ENCODE peak calls at places on chromosomes 13 and 19, in six cellular contexts. Y is IMR-90, O is mesenchymal stem cell, E is H9, D is trophoblast cell, G is H1. M is an unnamed sample.

GRCh38 chr13:51562011-51562671 is 22.1 kb upstream of the WDFY2 start:
- DNase-seq in Y (no peak), E (no peak), D (no peak), O (no peak), G (no peak), M (no peak)

GRCh38 chr13:114096811-114097503 is 35.5 kb downstream of the RASA3 start:
- DNase-seq in G (no peak), E (no peak), Y (no peak), O (no peak), D (no peak), M (no peak)

GRCh38 chr13:43785681-43786471 is 896 bp downstream of the ENOX1 start:
- DNase-seq in D (peak; percentile 73), G (peak; percentile 81), E (peak; percentile 73), O (peak; percentile 81), Y (peak; percentile 63), M (peak; percentile 41)

GRCh38 chr13:89113744-89114143 is 1442.6 kb downstream of the SLITRK5 start:
- DNase-seq in O (no peak), E (no peak), D (no peak), Y (no peak), G (no peak), M (peak; percentile 11)

GRCh38 chr19:55088543-55089265 is 13.0 kb downstream of the EPS8L1 start:
- DNase-seq in E (peak; percentile 86), Y (peak; percentile 43), D (peak; percentile 57), G (peak; percentile 99), O (peak; percentile 76), M (peak; percentile 92)

GRCh38 chr13:111484129-111484925 is 163.9 kb downstream of the TEX29 start:
- DNase-seq in D (no peak), Y (no peak), O (no peak), E (no peak), G (no peak), M (no peak)

GRCh38 chr13:60617863-60618733 is 221.1 kb downstream of the TDRD3 start:
- DNase-seq in G (peak; percentile 54), O (peak; percentile 13), Y (peak; percentile 36), E (peak; percentile 69), D (no peak), M (no peak)

GRCh38 chr13:111936267-111936925 is 130.6 kb upstream of the SOX1 start:
- DNase-seq in E (peak; percentile 14), Y (no peak), G (peak; percentile 29), O (no peak), D (no peak), M (no peak)

GRCh38 chr13:112818698-112819045 is 128.8 kb downstream of the ATP11A start:
- DNase-seq in O (no peak), Y (no peak), G (no peak), D (no peak), E (no peak), M (no peak)

GRCh38 chr19:18203408-18203862 is 407 bp downstream of the RAB3A start:
- DNase-seq in O (no peak), E (no peak), G (no peak), Y (no peak), D (no peak), M (no peak)

GRCh38 chr19:47296036-47296435 is 13.6 kb upstream of the C5AR1 start:
- DNase-seq in Y (peak; percentile 74), D (peak; percentile 83), O (peak; percentile 81), G (peak; percentile 88), E (peak; percentile 91), M (peak; percentile 85)

GRCh38 chr13:66154981-66155380 is 1075.2 kb downstream of the PCDH9 start:
- DNase-seq in E (no peak), O (no peak), G (no peak), D (no peak), Y (peak; percentile 16), M (no peak)

GRCh38 chr13:23609414-23610186 is 39.4 kb downstream of the TNFRSF19 start:
- DNase-seq in D (no peak), G (no peak), E (no peak), O (peak; percentile 22), Y (peak; percentile 77), M (no peak)

GRCh38 chr13:37791699-37792098 is 77.9 kb downstream of the TRPC4 start:
- DNase-seq in E (no peak), D (no peak), Y (peak; percentile 10), O (no peak), G (no peak), M (no peak)

GRCh38 chr19:2261438-2262172 is 5.4 kb upstream of the JSRP1 start:
- DNase-seq in E (no peak), Y (no peak), G (peak; percentile 78), O (no peak), D (no peak), M (no peak)

GRCh38 chr13:52371736-52372247 is 34.2 kb downstream of the THSD1 start:
- DNase-seq in O (peak; percentile 22), G (no peak), Y (peak; percentile 63), D (no peak), E (no peak), M (peak; percentile 4)

GRCh38 chr19:35153701-35154534 is 617 bp upstream of the FXYD5 start:
- DNase-seq in Y (no peak), G (peak; percentile 84), O (peak; percentile 64), D (no peak), E (peak; percentile 71), M (no peak)

GRCh38 chr19:45990113-45990728 is 5.0 kb upstream of the CCDC61 start:
- DNase-seq in Y (no peak), O (no peak), D (no peak), G (no peak), E (no peak), M (no peak)

GRCh38 chr13:20134732-20135131 is 26.1 kb downstream of the GJA3 start:
- DNase-seq in Y (no peak), O (no peak), G (no peak), D (no peak), E (no peak), M (no peak)

GRCh38 chr19:29940971-29941585 is 961 bp upstream of the URI1 start:
- DNase-seq in G (no peak), D (no peak), Y (no peak), E (no peak), O (no peak), M (no peak)

GRCh38 chr13:31264146-31264545 is 64.4 kb downstream of the B3GLCT start:
- DNase-seq in D (no peak), O (no peak), G (no peak), Y (peak; percentile 29), E (no peak), M (no peak)

GRCh38 chr19:39032164-39032918 is at the start of gene FBXO27:
- DNase-seq in G (peak; percentile 86), D (peak; percentile 6), E (peak; percentile 94), Y (no peak), O (no peak), M (peak; percentile 26)

GRCh38 chr19:52269338-52270261 is at the start of gene ZNF766:
- DNase-seq in E (peak; percentile 97), O (peak; percentile 97), D (peak; percentile 97), Y (peak; percentile 94), G (peak; percentile 97), M (peak; percentile 90)

GRCh38 chr13:29943301-29944085 is 93.1 kb upstream of the UBL3 start:
- DNase-seq in E (no peak), G (no peak), D (no peak), O (no peak), Y (no peak), M (no peak)

GRCh38 chr13:112723771-112724170 is 33.9 kb downstream of the ATP11A start:
- DNase-seq in D (no peak), Y (no peak), G (no peak), O (no peak), E (no peak), M (no peak)

GRCh38 chr13:31675521-31675953 is 63.8 kb upstream of the RXFP2 start:
- DNase-seq in Y (no peak), E (no peak), O (no peak), G (no peak), D (no peak), M (no peak)

GRCh38 chr19:56710437-56710836 is 38.9 kb upstream of the ZNF835 start:
- DNase-seq in Y (no peak), G (no peak), O (no peak), E (no peak), D (no peak), M (no peak)

GRCh38 chr19:30340724-30341595 is 31.2 kb upstream of the ZNF536 start:
- DNase-seq in Y (no peak), D (no peak), O (no peak), G (no peak), E (no peak), M (no peak)

GRCh38 chr19:1874554-1875185 is 10.6 kb downstream of the ABHD17A start:
- DNase-seq in O (peak; percentile 40), E (no peak), Y (no peak), G (no peak), D (no peak), M (no peak)

DNA sequence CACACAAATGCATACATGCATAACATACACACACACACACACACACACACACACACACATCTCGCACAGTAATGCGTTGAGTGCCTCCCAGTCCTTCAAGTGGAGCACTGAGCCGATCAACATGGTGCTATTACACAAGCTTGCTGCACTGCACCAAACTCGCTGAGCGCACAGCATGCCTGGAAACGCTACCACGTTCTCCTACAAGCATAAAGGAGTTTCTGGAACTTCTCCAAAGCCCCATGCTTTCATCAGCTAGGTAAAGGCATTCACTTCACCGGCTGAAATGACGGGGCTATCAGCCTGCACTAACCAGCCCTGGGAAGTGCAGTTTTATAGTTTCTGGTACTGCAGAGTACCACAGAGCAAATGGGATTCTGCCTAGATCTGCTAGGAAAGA is 92.7 kb downstream of the FGF14 start:
- DNase-seq in G (no peak), Y (no peak), E (no peak), O (no peak), D (no peak), M (no peak)
- H3K14ac ChIP-seq in G (no peak overlapping the region), Y (no peak overlapping the region), E (no peak overlapping the region), O (no peak overlapping the region), D (no peak overlapping the region), M (no peak overlapping the region)

GRCh38 chr19:7370546-7370945 is 21.8 kb downstream of the ARHGEF18 start:
- DNase-seq in G (no peak), O (no peak), D (no peak), Y (no peak), E (no peak), M (no peak)
- H3K14ac ChIP-seq in G (no peak overlapping the region), O (no peak overlapping the region), D (no peak overlapping the region), Y (no peak overlapping the region), E (no peak overlapping the region), M (no peak overlapping the region)

GRCh38 chr13:28483313-28483931 is 11.5 kb downstream of the FLT1 start:
- DNase-seq in E (no peak), D (no peak), Y (no peak), O (no peak), G (no peak), M (no peak)
- H3K14ac ChIP-seq in E (no peak overlapping the region), D (no peak overlapping the region), Y (no peak overlapping the region), O (no peak overlapping the region), G (no peak overlapping the region), M (no peak overlapping the region)

DNA sequence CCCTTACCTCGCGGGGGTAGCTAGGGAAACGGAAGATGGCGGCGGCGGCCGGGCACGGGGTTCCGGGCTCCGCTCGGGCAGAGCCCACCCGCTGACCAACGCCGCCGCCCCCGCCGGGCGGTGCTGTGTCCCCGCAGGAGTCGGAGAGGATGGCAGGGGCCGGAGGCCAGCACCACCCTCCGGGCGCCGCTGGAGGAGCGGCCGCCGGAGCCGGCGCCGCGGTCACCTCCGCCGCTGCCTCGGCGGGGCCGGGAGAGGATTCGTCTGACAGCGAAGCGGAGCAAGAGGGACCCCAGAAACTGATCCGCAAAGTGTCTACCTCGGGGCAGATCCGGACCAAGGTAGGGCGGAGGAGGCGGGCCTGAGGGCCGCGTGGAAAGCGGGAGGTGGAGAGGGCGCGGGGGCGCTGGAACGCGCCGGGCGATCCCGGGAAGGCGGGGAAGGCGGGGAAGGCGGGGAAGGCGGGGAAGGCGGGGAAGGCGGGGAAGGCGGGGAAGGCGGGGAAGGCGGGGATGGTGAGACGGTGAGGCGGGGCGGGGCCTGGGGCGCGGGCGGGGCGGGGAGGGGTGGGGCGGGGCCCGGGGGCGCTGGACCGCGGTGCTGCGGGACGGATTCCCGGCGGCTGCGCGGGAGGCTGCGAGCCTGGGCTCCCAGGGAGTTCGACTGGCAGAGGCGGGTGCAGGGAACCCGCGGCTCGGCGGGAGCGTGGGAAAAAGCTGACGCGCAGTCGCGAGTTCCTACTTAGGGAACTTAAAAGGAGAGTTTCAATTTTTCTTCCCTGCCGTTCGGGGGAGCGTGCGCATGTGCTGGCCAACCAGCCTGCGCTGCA is at the start of gene DGKH:
- DNase-seq in O (peak; percentile 83), Y (peak; percentile 78), G (peak; percentile 83), E (peak; percentile 76), D (peak; percentile 63), M (peak; percentile 72)
- H3K14ac ChIP-seq in O (peak within 1 kb of the TSS; percentile 78), Y (peak within 1 kb of the TSS; percentile 85), G (peak within 1 kb of the TSS; percentile 9), E (peak within 1 kb of the TSS; percentile 83), D (peak within 1 kb of the TSS; percentile 28), M (peak within 1 kb of the TSS; percentile 9)

M was measured in neuronal stem cell.